ENCODE peak calls at places on chromosomes 6 and 20, in six cellular contexts. One of them, this sample, is unnamed.

GRCh38 chr6:134074151-134074712 is 21.8 kb upstream of the SLC2A12 start:
- DNase-seq in HCT116: no peak
- DNase-seq in GM12878: no peak
- DNase-seq in H1: peak; percentile 72
- DNase-seq in K562: no peak
- DNase-seq in HepG2: peak; percentile 9
- DNase-seq in this sample: no peak

GRCh38 chr20:62549499-62550086 is 73.8 kb upstream of the GATA5 start:
- DNase-seq in HCT116: no peak
- DNase-seq in GM12878: no peak
- DNase-seq in H1: no peak
- DNase-seq in K562: no peak
- DNase-seq in HepG2: no peak
- DNase-seq in this sample: no peak

GRCh38 chr6:108119212-108120141 is 44.9 kb upstream of the OSTM1 start:
- DNase-seq in HCT116: no peak
- DNase-seq in GM12878: no peak
- DNase-seq in H1: no peak
- DNase-seq in K562: no peak
- DNase-seq in HepG2: no peak
- DNase-seq in this sample: peak; percentile 64

GRCh38 chr6:168649209-168649608 is 208.2 kb downstream of the SMOC2 start:
- DNase-seq in HCT116: no peak
- DNase-seq in GM12878: no peak
- DNase-seq in H1: no peak
- DNase-seq in K562: no peak
- DNase-seq in HepG2: no peak
- DNase-seq in this sample: peak; percentile 56

GRCh38 chr20:48799315-48800105 is 28.3 kb downstream of the PREX1 start:
- DNase-seq in HCT116: no peak
- DNase-seq in GM12878: no peak
- DNase-seq in H1: no peak
- DNase-seq in K562: no peak
- DNase-seq in HepG2: no peak
- DNase-seq in this sample: peak; percentile 48

GRCh38 chr20:18957328-18957727 is 143.7 kb downstream of the SCP2D1 start:
- DNase-seq in HCT116: no peak
- DNase-seq in GM12878: no peak
- DNase-seq in H1: no peak
- DNase-seq in K562: no peak
- DNase-seq in HepG2: no peak
- DNase-seq in this sample: no peak

GRCh38 chr6:16394651-16395050 is 156.3 kb downstream of the GMPR start:
- DNase-seq in HCT116: no peak
- DNase-seq in GM12878: no peak
- DNase-seq in H1: no peak
- DNase-seq in K562: no peak
- DNase-seq in HepG2: no peak
- DNase-seq in this sample: no peak

GRCh38 chr6:157407637-157408036 is 26.6 kb downstream of the ZDHHC14 start:
- DNase-seq in HCT116: no peak
- DNase-seq in GM12878: no peak
- DNase-seq in H1: no peak
- DNase-seq in K562: no peak
- DNase-seq in HepG2: peak; percentile 23
- DNase-seq in this sample: no peak

GRCh38 chr20:52103911-52104545 is 87.6 kb downstream of the ZFP64 start:
- DNase-seq in HCT116: no peak
- DNase-seq in GM12878: no peak
- DNase-seq in H1: peak; percentile 65
- DNase-seq in K562: no peak
- DNase-seq in HepG2: no peak
- DNase-seq in this sample: no peak

GRCh38 chr20:25239387-25240370 is 8.2 kb upstream of the PYGB start:
- DNase-seq in HCT116: no peak
- DNase-seq in GM12878: no peak
- DNase-seq in H1: no peak
- DNase-seq in K562: no peak
- DNase-seq in HepG2: no peak
- DNase-seq in this sample: no peak

GRCh38 chr20:21325296-21325695 is 22.2 kb downstream of the XRN2 start:
- DNase-seq in HCT116: no peak
- DNase-seq in GM12878: no peak
- DNase-seq in H1: no peak
- DNase-seq in K562: no peak
- DNase-seq in HepG2: no peak
- DNase-seq in this sample: no peak

GRCh38 chr6:84166395-84166794 is 61.0 kb downstream of the CEP162 start:
- DNase-seq in HCT116: no peak
- DNase-seq in GM12878: no peak
- DNase-seq in H1: no peak
- DNase-seq in K562: no peak
- DNase-seq in HepG2: no peak
- DNase-seq in this sample: no peak

GRCh38 chr20:59207742-59208357 is 44.2 kb downstream of the ZNF831 start:
- DNase-seq in HCT116: peak; percentile 16
- DNase-seq in GM12878: peak; percentile 2
- DNase-seq in H1: peak; percentile 54
- DNase-seq in K562: peak; percentile 61
- DNase-seq in HepG2: peak; percentile 53
- DNase-seq in this sample: peak; percentile 50

GRCh38 chr20:7728373-7728772 is 211.9 kb downstream of the HAO1 start:
- DNase-seq in HCT116: no peak
- DNase-seq in GM12878: no peak
- DNase-seq in H1: no peak
- DNase-seq in K562: no peak
- DNase-seq in HepG2: no peak
- DNase-seq in this sample: no peak

GRCh38 chr20:35954907-35955251 is 577 bp upstream of the SCAND1 start:
- DNase-seq in HCT116: no peak
- DNase-seq in GM12878: no peak
- DNase-seq in H1: no peak
- DNase-seq in K562: no peak
- DNase-seq in HepG2: peak; percentile 58
- DNase-seq in this sample: no peak

GRCh38 chr20:35954200-35954906 is at the start of gene SCAND1:
- DNase-seq in HCT116: peak; percentile 96
- DNase-seq in GM12878: peak; percentile 93
- DNase-seq in H1: peak; percentile 95
- DNase-seq in K562: peak; percentile 94
- DNase-seq in HepG2: peak; percentile 99
- DNase-seq in this sample: peak; percentile 95

GRCh38 chr20:35956616-35957015 is 2.3 kb upstream of the SCAND1 start:
- DNase-seq in HCT116: no peak
- DNase-seq in GM12878: no peak
- DNase-seq in H1: no peak
- DNase-seq in K562: no peak
- DNase-seq in HepG2: no peak
- DNase-seq in this sample: no peak

GRCh38 chr20:35952480-35953410 is 1.6 kb downstream of the SCAND1 start:
- DNase-seq in HCT116: no peak
- DNase-seq in GM12878: no peak
- DNase-seq in H1: no peak
- DNase-seq in K562: no peak
- DNase-seq in HepG2: peak; percentile 66
- DNase-seq in this sample: no peak

DNA sequence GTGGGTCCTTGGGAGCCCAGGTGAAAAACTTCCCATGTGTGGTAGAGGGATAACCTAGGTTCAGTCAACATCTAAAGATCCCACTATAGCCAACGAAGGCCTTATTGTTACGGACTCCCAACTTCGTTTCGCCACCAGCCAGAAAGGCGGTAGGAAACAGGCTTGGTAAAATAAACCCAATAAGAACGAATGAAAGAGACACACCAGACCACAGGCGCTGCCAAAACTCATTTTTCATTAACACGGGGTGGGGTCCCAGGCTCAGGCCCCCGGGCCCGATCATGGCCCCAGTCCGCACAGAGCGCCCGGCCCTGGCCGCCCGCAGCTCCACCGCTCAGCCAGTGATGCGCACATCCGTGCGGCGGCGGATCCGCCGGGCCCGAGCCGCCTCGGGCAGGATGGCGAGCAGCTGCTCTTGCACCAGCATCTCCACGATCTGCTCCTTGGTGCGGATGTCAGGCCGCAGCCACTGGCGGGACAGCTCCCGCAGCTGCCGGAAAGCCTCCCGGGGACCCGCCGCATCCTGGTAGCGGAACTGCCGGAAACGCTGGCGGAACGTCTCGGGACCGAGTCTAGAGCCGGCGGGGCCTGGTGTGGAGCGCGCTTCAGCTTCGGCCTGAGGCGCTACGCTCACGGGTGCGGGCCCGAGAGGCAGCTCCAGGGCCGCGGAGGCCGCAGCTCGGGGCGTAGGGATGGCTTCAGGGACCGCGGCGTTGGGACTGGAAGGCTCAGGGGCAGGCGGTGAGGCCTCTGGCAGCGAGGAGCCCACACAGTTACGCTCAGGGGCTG is 697 bp downstream of the SCAND1 start:
- DNase-seq in HCT116: no peak
- DNase-seq in GM12878: no peak
- DNase-seq in H1: no peak
- DNase-seq in K562: peak; percentile 66
- DNase-seq in HepG2: no peak
- DNase-seq in this sample: peak; percentile 73
- TF ChIP-seq YY1 in HCT116: no peak
- TF ChIP-seq YY1 in GM12878: no peak
- TF ChIP-seq YY1 in H1: no peak
- TF ChIP-seq YY1 in K562: no peak
- TF ChIP-seq YY1 in HepG2: no peak
- TF ChIP-seq YY1 in this sample: no peak

GRCh38 chr6:44065443-44066115 is 61.7 kb downstream of the MRPL14 start:
- DNase-seq in HCT116: no peak
- DNase-seq in GM12878: no peak
- DNase-seq in H1: no peak
- DNase-seq in K562: no peak
- DNase-seq in HepG2: no peak
- DNase-seq in this sample: no peak

GRCh38 chr6:44067760-44068139 is 59.5 kb downstream of the MRPL14 start:
- DNase-seq in HCT116: no peak
- DNase-seq in GM12878: no peak
- DNase-seq in H1: no peak
- DNase-seq in K562: no peak
- DNase-seq in HepG2: no peak
- DNase-seq in this sample: no peak

GRCh38 chr6:44064948-44065272 is 62.3 kb downstream of the MRPL14 start:
- DNase-seq in HCT116: no peak
- DNase-seq in GM12878: no peak
- DNase-seq in H1: no peak
- DNase-seq in K562: no peak
- DNase-seq in HepG2: no peak
- DNase-seq in this sample: no peak

GRCh38 chr6:44068607-44069296 is 58.5 kb downstream of the MRPL14 start:
- DNase-seq in HCT116: no peak
- DNase-seq in GM12878: no peak
- DNase-seq in H1: no peak
- DNase-seq in K562: no peak
- DNase-seq in HepG2: no peak
- DNase-seq in this sample: no peak

DNA sequence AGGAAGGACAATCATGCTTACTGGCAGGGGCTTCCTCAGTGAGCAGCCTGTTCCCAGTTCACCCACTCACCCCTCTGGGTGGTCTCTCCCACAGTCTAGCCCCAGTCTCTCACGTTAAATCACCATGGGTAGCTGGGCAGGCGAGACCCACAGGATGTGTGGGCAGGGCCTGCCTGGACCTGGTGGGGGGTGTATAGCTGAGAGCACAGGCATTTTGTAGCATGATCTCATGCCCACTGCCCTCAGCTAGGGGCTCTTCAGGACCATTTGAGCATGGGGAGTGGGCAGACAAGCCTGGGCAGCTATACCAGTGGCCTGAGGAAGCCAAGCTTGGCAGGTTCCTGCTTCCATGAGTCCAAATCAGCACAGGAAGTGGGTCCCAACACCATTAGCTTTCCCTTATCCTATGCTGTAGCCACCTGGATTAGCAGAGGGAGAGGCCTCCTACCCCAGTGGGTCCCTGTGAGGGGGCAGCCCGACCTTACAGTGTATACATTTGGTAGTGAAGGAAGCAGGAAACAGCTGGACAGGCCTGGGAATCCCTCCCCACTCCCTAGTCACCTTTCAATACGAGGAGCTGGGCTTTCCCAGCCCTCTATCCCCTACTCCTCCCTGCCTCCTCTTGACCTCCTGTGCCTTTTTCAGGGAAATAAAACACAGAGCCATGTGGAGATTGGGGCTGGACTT is 60.0 kb downstream of the MRPL14 start:
- DNase-seq in HCT116: no peak
- DNase-seq in GM12878: no peak
- DNase-seq in H1: no peak
- DNase-seq in K562: no peak
- DNase-seq in HepG2: no peak
- DNase-seq in this sample: no peak
- H2AFZ ChIP-seq in HCT116: no peak overlapping the region
- H2AFZ ChIP-seq in GM12878: no peak overlapping the region
- H2AFZ ChIP-seq in H1: no peak overlapping the region
- H2AFZ ChIP-seq in K562: no peak overlapping the region
- H2AFZ ChIP-seq in HepG2: no peak overlapping the region
- H2AFZ ChIP-seq in this sample: no peak overlapping the region

DNA sequence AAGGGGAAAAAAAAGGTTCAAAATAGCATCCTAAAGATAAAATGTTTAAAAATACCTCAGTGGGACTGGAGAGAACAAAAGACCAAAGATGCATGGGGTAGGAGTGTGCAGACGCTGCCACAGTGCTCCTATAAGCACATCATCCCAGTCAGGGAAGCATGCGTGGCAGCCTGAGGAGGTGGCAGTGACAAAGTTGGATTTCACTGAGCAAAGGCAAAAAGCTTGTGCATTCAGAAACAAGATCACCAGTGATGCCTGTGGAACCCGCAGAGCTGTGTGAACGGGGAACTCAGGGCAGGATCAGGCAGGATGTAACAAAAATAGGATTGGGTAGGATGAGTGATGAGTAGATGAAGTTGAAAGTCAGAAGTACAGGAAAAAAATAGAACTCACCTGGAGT is 116.1 kb downstream of the RIMS1 start:
- DNase-seq in HCT116: no peak
- DNase-seq in GM12878: no peak
- DNase-seq in H1: no peak
- DNase-seq in K562: no peak
- DNase-seq in HepG2: no peak
- DNase-seq in this sample: no peak
- TF ChIP-seq YY1 in HCT116: no peak
- TF ChIP-seq YY1 in GM12878: no peak
- TF ChIP-seq YY1 in H1: no peak
- TF ChIP-seq YY1 in K562: no peak
- TF ChIP-seq YY1 in HepG2: no peak
- TF ChIP-seq YY1 in this sample: no peak

DNA sequence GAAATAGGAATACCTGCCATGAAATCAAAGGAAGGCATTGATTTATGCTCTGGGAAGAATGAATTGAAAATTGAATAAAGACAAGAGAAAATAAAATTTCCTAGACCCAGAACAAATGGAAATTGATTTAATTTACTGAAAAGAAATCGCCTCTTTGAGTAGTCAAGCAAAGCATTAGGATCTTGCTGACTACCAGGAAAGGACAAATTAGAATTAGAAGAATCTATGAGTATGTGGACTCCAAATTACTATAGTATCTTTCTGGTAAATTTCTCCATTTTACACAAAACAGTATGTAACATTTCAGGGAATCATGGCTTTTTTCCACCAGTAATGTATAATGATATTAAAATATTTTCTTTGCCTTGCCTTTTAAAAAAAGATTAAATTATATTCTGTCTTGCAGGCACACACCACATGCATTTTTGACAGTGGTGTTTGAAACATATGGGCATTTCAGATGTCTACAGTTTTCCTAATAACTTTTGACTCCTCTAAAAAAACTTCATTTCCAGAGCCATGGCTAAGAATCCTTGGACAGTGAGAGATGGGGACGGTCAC is 768.8 kb upstream of the NRSN1 start:
- DNase-seq in HCT116: no peak
- DNase-seq in GM12878: no peak
- DNase-seq in H1: no peak
- DNase-seq in K562: no peak
- DNase-seq in HepG2: no peak
- DNase-seq in this sample: no peak
- H2AFZ ChIP-seq in HCT116: no peak overlapping the region
- H2AFZ ChIP-seq in GM12878: no peak overlapping the region
- H2AFZ ChIP-seq in H1: no peak overlapping the region
- H2AFZ ChIP-seq in K562: no peak overlapping the region
- H2AFZ ChIP-seq in HepG2: no peak overlapping the region
- H2AFZ ChIP-seq in this sample: no peak overlapping the region

This sample was measured in SK-N-SH.